ENCODE peak calls at places on chromosomes 6 and 20, in five cellular contexts. N is neuronal stem cell, I is psoas muscle, Y is brain microvascular endothelial cell, X is fibroblast of lung. V is an unnamed sample.

GRCh38 chr6:164502838-164503237 is 806.6 kb downstream of the C6orf118 start:
- DNase-seq in N (no peak), I (no peak), Y (no peak), X (no peak), V (no peak)

GRCh38 chr6:150599199-150600002 is at the start of gene PLEKHG1:
- DNase-seq in N (peak), I (peak), Y (peak), X (peak), V (no peak)

GRCh38 chr6:42042108-42042507 is 8.2 kb upstream of the TAF8 start:
- DNase-seq in N (no peak), I (no peak), Y (no peak), X (no peak), V (no peak)

GRCh38 chr6:100433726-100434435 is 30.8 kb downstream of the SIM1 start:
- DNase-seq in N (peak), I (no peak), Y (no peak), X (no peak), V (no peak)

GRCh38 chr6:137387365-137387764 is 106.8 kb downstream of the OLIG3 start:
- DNase-seq in N (no peak), I (no peak), Y (no peak), X (no peak), V (no peak)

GRCh38 chr20:8433286-8433685 is 301.2 kb downstream of the PLCB1 start:
- DNase-seq in N (no peak), I (no peak), Y (no peak), X (no peak), V (no peak)

GRCh38 chr20:35617397-35618031 is 1.9 kb downstream of the SPAG4 start:
- DNase-seq in N (peak), I (peak), Y (peak), X (peak), V (no peak)

GRCh38 chr6:11230158-11231107 is 2.0 kb downstream of the NEDD9 start:
- DNase-seq in N (no peak), I (no peak), Y (no peak), X (no peak), V (no peak)

GRCh38 chr6:129536271-129536670 is 173.7 kb downstream of the ARHGAP18 start:
- DNase-seq in N (no peak), I (no peak), Y (no peak), X (no peak), V (no peak)

GRCh38 chr6:52124126-52125121 is 37.0 kb upstream of the PKHD1 start:
- DNase-seq in N (no peak), I (no peak), Y (no peak), X (no peak), V (no peak)

GRCh38 chr6:94254689-94255088 is 835.3 kb upstream of the EPHA7 start:
- DNase-seq in N (no peak), I (no peak), Y (peak), X (peak), V (no peak)

GRCh38 chr6:100665041-100665380 is 200.3 kb upstream of the SIM1 start:
- DNase-seq in N (no peak), I (no peak), Y (no peak), X (no peak), V (no peak)

GRCh38 chr6:129567374-129567773 is 142.6 kb downstream of the ARHGAP18 start:
- DNase-seq in N (no peak), I (no peak), Y (peak), X (peak), V (no peak)

GRCh38 chr20:58965270-58966064 is 15.6 kb upstream of the NELFCD start:
- DNase-seq in N (no peak), I (no peak), Y (no peak), X (no peak), V (no peak)

GRCh38 chr20:21981179-21981578 is 275.7 kb downstream of the PAX1 start:
- DNase-seq in N (no peak), I (no peak), Y (peak), X (no peak), V (no peak)

GRCh38 chr6:48101277-48101676 is 9.7 kb downstream of the PTCHD4 start:
- DNase-seq in N (no peak), I (no peak), Y (no peak), X (peak), V (no peak)

GRCh38 chr20:48769111-48769879 is 58.5 kb downstream of the PREX1 start:
- DNase-seq in N (no peak), I (no peak), Y (no peak), X (no peak), V (no peak)

GRCh38 chr6:6649824-6650349 is 61.4 kb downstream of the LY86 start:
- DNase-seq in N (no peak), I (no peak), Y (no peak), X (no peak), V (no peak)

GRCh38 chr6:30879684-30880427 is 4.5 kb upstream of the DDR1 start:
- DNase-seq in N (no peak), I (no peak), Y (no peak), X (no peak), V (no peak)

GRCh38 chr20:44370639-44371218 is 15.2 kb downstream of the HNF4A start:
- DNase-seq in N (no peak), I (no peak), Y (peak), X (no peak), V (no peak)

GRCh38 chr20:62367136-62367482 is at the start of gene LAMA5:
- DNase-seq in N (peak), I (peak), Y (no peak), X (no peak), V (no peak)

GRCh38 chr6:14144678-14145113 is 27.1 kb downstream of the CD83 start:
- DNase-seq in N (peak), I (peak), Y (peak), X (peak), V (peak)

GRCh38 chr20:50786703-50787102 is 8.2 kb upstream of the BCAS4 start:
- DNase-seq in N (no peak), I (peak), Y (no peak), X (no peak), V (no peak)

DNA sequence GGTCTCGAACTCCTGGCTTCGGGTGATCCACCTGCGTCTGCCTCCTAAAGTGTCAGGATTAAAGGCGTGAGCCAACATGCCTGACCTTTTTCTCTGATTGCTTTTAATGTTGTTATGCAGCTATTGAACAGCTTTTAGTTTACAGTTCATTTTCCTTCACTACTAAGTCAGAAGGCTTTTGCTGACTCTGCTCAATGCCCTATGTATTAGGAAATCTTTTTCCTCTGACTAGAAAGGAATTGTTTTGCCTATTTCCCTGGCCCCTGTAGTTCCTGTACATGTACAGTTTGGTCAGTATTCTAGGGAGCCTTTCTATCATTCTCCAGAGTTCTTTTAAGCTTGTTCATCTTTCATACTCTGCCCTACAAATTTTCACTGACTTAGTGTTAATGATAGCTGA is 280.2 kb downstream of the CDKAL1 start:
- DNase-seq in N (no peak), I (no peak), Y (no peak), X (peak), V (no peak)
- H3K27ac ChIP-seq in N (no peak), I (no peak), Y (no peak), X (no peak), V (no peak)

DNA sequence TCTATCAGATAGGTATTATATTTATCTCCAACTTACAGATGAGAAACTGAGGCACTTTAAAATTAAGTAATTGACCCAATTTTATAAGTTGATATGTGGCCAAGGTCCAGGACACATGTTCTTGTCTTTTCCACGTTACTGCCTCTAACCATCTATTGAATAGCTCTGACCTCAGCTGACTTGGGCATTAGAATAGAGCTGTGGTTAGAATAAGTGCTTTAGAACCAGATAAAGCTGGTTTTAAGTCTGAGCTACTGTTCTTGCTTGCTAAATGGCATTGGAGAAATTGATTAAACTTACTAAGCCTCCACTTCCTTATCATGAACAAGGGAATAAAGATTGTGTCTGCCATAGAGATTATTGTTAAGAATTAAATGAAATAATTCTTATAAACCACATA is 147.8 kb upstream of the DTNBP1 start:
- DNase-seq in N (no peak), I (no peak), Y (no peak), X (no peak), V (no peak)
- H3K27ac ChIP-seq in N (no peak), I (no peak), Y (no peak), X (no peak), V (no peak)

GRCh38 chr6:57177545-57178225 is 5.6 kb downstream of the BAG2 start:
- DNase-seq in N (no peak), I (peak), Y (no peak), X (peak), V (no peak)

GRCh38 chr6:57172136-57173055 is at the start of gene BAG2:
- DNase-seq in N (peak), I (peak), Y (peak), X (peak), V (peak)

GRCh38 chr6:57174511-57174907 is 2.4 kb downstream of the BAG2 start:
- DNase-seq in N (no peak), I (no peak), Y (no peak), X (no peak), V (no peak)

GRCh38 chr6:57173056-57173885 is 1.1 kb downstream of the BAG2 start:
- DNase-seq in N (no peak), I (no peak), Y (no peak), X (peak), V (no peak)

DNA sequence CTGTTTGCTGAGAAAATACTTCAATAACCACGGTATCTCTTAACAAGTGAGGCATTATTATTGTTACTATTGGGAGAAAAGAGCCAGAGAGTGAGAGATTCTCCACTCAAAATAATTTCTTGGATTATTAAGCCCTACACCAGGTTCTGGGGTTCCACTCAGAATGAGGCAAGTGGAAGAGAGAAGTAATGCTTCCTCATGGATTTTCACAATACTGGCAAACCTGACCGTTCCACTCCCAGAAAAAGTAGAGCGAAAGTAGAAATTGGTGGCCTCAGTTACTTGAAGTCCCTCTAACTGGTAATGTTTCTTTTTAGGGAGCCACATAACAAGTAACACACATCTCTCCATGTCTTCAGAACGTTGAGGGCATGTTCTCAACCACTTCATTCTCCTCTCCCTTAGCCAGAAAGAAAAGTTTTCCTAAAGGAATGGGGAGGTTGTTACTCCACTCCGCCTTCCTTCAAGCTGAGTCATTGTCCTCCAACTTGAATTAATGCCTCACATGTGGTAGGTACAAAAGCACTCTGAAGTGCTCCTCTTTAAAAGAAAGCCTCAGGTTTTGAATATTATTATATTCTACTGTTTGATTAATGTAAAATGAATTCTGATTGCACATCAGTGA is 1.9 kb downstream of the BAG2 start:
- DNase-seq in N (no peak), I (no peak), Y (peak), X (peak), V (no peak)
- H3K27ac ChIP-seq in N (no peak), I (peak), Y (peak), X (peak), V (peak)

GRCh38 chr6:106518748-106519147 is 110.5 kb downstream of the RTN4IP1 start:
- DNase-seq in N (no peak), I (no peak), Y (no peak), X (no peak), V (no peak)
- H3K27ac ChIP-seq in N (no peak), I (no peak), Y (no peak), X (peak), V (no peak)

DNA sequence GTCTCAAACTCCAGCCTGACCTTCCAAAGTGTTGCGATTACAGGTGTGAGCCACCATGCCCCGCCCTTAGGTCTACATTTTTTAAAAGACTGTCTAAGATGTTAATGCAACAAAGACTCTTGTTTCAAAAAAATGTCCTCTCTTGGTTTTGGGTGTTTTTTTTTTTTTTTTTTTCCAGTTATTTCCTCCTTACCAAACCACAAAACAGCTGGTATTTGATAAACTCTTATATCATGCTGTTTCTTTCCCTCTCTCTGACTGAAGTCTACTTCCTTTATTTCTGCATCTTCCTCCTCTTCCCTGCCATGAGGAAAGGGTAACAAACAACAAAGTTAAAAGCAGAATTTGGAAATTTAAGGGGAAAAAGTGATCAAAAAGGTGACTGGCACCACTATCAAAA is 21.2 kb downstream of the STK38 start:
- DNase-seq in N (no peak), I (no peak), Y (no peak), X (no peak), V (no peak)
- H3K27ac ChIP-seq in N (no peak), I (no peak), Y (no peak), X (no peak), V (no peak)

GRCh38 chr20:37729909-37730308 is 36.1 kb downstream of the CTNNBL1 start:
- DNase-seq in N (no peak), I (no peak), Y (no peak), X (no peak), V (no peak)
- H3K27ac ChIP-seq in N (no peak), I (peak), Y (no peak), X (no peak), V (no peak)

DNA sequence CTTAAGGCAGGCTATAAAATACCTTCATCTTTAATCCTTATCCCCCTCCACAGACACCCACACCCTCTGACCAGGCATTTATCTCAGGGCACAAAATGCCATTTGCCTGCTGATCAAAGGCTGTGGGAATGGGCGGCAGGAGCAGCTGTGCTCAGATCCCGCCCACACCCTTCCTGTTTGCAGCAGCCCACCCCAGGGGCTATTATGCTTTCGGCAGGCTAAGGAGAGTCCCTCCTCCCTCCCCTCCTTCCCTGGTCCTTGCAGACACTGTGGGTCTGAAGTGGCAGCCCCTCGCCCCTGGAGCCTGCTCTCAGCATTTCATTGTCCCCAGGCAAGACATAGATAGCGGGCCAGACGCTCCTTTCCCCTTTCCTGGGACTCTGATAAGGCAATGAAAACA is 220.8 kb upstream of the HEY2 start:
- DNase-seq in N (peak), I (no peak), Y (no peak), X (no peak), V (no peak)
- H3K27ac ChIP-seq in N (no peak), I (no peak), Y (no peak), X (no peak), V (no peak)

DNA sequence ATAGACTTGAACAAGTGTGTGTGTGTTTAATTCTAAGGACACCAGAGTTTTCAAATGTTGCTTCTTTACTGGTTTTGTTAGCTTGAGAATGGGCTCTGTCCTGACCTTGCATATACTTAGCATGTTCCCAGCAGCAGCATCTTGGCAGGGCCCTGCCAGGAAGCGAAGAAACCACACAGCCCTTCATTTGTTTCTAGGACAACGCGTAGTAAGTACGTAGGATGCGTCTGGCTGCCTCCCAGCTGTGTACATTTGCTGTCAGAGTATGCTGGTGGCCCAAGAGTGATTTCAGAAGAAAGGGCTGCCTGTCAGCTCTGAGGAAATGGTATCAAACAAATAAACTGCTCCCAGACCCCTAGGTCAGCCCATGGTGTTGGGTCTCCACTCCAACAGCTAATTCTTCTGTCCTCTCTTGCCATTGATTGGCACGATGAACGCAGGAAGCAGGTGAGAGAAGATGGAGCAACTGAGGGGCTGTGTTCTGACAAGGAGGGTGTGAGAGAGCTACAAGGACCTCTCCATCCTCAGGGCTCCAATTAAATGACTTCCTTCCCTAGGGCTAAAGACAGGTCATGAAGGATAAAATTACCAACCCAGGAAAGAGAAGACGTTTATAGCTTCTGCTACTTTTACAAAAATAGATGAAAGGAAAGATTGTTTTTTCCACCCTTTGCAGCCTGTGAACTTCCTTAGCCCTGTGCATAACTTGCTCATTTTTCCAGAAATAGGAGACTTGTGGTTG is 55.9 kb upstream of the HDDC2 start:
- DNase-seq in N (no peak), I (no peak), Y (peak), X (peak), V (no peak)
- H3K27ac ChIP-seq in N (no peak), I (peak), Y (no peak), X (no peak), V (no peak)

V was measured in AG04450.